ENCODE peak calls at places on chromosomes 3 and 15, in six cellular contexts. W is trophoblast cell, E is IMR-90, I is neuronal stem cell, J is mesenchymal stem cell, U is H1. D is an unnamed sample.

GRCh38 chr3:15319575-15319974 is 12.8 kb downstream of the SH3BP5 start:
- DNase-seq in W (peak; percentile 89), E (peak; percentile 46), I (no peak), J (no peak), U (no peak), D (no peak)

GRCh38 chr15:66024998-66025397 is 155.7 kb downstream of the RAB11A start:
- DNase-seq in W (no peak), E (no peak), I (no peak), J (no peak), U (no peak), D (no peak)

GRCh38 chr15:92845109-92845508 is 55.0 kb upstream of the CHD2 start:
- DNase-seq in W (peak; percentile 35), E (peak; percentile 58), I (no peak), J (peak; percentile 46), U (no peak), D (no peak)

GRCh38 chr15:64895285-64896065 is 16.2 kb upstream of the ANKDD1A start:
- DNase-seq in W (no peak), E (peak; percentile 65), I (no peak), J (peak; percentile 89), U (no peak), D (no peak)

GRCh38 chr3:110711851-110712396 is 359.7 kb upstream of the NECTIN3 start:
- DNase-seq in W (no peak), E (peak; percentile 37), I (no peak), J (peak; percentile 13), U (peak; percentile 51), D (peak; percentile 89)

GRCh38 chr3:154458560-154458959 is 28.6 kb upstream of the GPR149 start:
- DNase-seq in W (no peak), E (no peak), I (no peak), J (no peak), U (no peak), D (no peak)

GRCh38 chr15:78204351-78205309 is 29.7 kb downstream of the ACSBG1 start:
- DNase-seq in W (no peak), E (no peak), I (no peak), J (peak; percentile 43), U (no peak), D (no peak)

GRCh38 chr3:126503701-126504100 is 13.9 kb downstream of the UROC1 start:
- DNase-seq in W (no peak), E (no peak), I (no peak), J (no peak), U (no peak), D (no peak)

GRCh38 chr3:127816783-127817182 is 5.5 kb downstream of the MGLL start:
- DNase-seq in W (peak; percentile 98), E (no peak), I (no peak), J (no peak), U (no peak), D (no peak)

GRCh38 chr3:16999871-17000270 is 115.1 kb downstream of the PLCL2 start:
- DNase-seq in W (no peak), E (no peak), I (no peak), J (no peak), U (no peak), D (peak; percentile 35)

GRCh38 chr3:107384428-107384827 is 7.2 kb downstream of the CCDC54 start:
- DNase-seq in W (peak; percentile 83), E (no peak), I (no peak), J (no peak), U (no peak), D (peak; percentile 42)

GRCh38 chr3:99286266-99286845 is 352.0 kb upstream of the COL8A1 start:
- DNase-seq in W (no peak), E (no peak), I (no peak), J (peak; percentile 3), U (no peak), D (no peak)

GRCh38 chr15:49987198-49987785 is 131.7 kb downstream of the ATP8B4 start:
- DNase-seq in W (peak; percentile 46), E (peak; percentile 20), I (no peak), J (peak; percentile 78), U (no peak), D (no peak)

GRCh38 chr3:9074079-9074478 is 110.8 kb upstream of the RAD18 start:
- DNase-seq in W (peak; percentile 24), E (peak; percentile 23), I (no peak), J (no peak), U (no peak), D (no peak)

GRCh38 chr3:183449391-183449790 is 21.0 kb upstream of the MCF2L2 start:
- DNase-seq in W (no peak), E (peak; percentile 38), I (no peak), J (peak; percentile 62), U (no peak), D (peak; percentile 60)

GRCh38 chr3:48058089-48058488 is 41.9 kb upstream of the MAP4 start:
- DNase-seq in W (peak; percentile 15), E (no peak), I (no peak), J (no peak), U (no peak), D (no peak)

GRCh38 chr15:50425219-50425618 is 1.0 kb downstream of the USP8 start:
- DNase-seq in W (peak; percentile 34), E (no peak), I (no peak), J (peak; percentile 12), U (no peak), D (no peak)

GRCh38 chr3:172673210-172673679 is 37.6 kb downstream of the NCEH1 start:
- DNase-seq in W (peak; percentile 84), E (peak; percentile 80), I (peak; percentile 42), J (peak; percentile 82), U (no peak), D (peak; percentile 89)

GRCh38 chr3:142857056-142857455 is 31.8 kb downstream of the PCOLCE2 start:
- DNase-seq in W (no peak), E (no peak), I (no peak), J (peak; percentile 16), U (no peak), D (peak; percentile 87)

GRCh38 chr3:187833799-187834578 is 88.7 kb upstream of the BCL6 start:
- DNase-seq in W (no peak), E (no peak), I (no peak), J (no peak), U (no peak), D (no peak)

GRCh38 chr3:106030620-106030945 is 161.8 kb upstream of the CBLB start:
- DNase-seq in W (no peak), E (peak; percentile 71), I (no peak), J (no peak), U (no peak), D (no peak)

GRCh38 chr15:38563723-38564519 is 693 bp downstream of the RASGRP1 start:
- DNase-seq in W (peak; percentile 68), E (peak; percentile 35), I (peak; percentile 57), J (peak; percentile 50), U (no peak), D (peak; percentile 12)

GRCh38 chr3:123618768-123619484 is 34.1 kb upstream of the HACD2 start:
- DNase-seq in W (peak; percentile 37), E (peak; percentile 82), I (no peak), J (no peak), U (no peak), D (no peak)

GRCh38 chr15:85002517-85002916 is 20.9 kb downstream of the PDE8A start:
- DNase-seq in W (no peak), E (no peak), I (no peak), J (no peak), U (no peak), D (peak; percentile 35)

GRCh38 chr3:161549251-161549650 is 52.6 kb downstream of the OTOL1 start:
- DNase-seq in W (peak; percentile 4), E (no peak), I (no peak), J (peak; percentile 52), U (no peak), D (peak; percentile 23)

GRCh38 chr15:66216806-66217205 is 36.7 kb downstream of the MEGF11 start:
- DNase-seq in W (no peak), E (no peak), I (no peak), J (no peak), U (no peak), D (no peak)

DNA sequence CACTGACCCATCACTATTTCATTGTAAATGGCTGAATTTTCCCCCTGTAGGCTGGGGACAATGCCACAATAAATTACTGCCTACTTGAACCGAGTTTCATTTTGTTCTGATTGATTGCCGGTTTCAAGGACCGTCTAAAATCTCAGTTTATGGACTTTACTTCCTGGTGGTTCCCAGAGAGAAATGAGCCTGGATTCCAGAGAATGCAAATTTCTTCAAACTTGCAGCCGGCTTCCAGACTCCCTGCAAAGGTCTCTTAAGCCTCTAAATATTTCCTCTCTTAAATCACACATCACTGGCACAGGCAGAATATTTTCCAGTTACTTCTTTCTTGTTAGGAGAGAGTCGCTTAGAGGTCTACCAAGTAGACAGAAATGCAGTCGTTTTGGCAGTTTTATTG is 284.3 kb upstream of the NR2E3 start:
- DNase-seq in W (peak; percentile 20), E (peak; percentile 40), I (no peak), J (peak; percentile 43), U (no peak), D (peak; percentile 54)
- H3K4me3 ChIP-seq in W (no peak overlapping the region), E (no peak overlapping the region), I (no peak overlapping the region), J (peak overlapping the region; percentile 62), U (no peak overlapping the region), D (no peak overlapping the region)

DNA sequence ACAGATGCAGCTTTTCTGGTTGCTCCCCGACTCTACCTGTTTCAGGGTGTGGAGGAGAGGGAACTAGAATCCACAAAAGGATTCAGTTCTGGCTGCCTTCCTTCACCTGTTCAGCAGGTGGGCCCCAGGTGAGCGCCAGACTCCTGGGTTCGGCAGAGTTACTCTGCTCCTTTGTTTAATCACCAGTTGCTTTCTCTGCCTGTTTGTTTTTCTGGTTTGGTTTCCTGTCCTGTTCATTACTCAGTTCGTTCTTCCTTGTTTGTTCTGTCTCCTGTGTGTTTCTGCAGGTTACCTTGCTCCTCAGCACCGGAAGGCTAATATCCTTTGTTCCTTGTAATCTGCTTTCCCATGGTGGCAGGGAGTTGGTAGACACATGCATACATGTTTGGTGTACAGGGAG is 508.5 kb upstream of the ATP11B start:
- DNase-seq in W (no peak), E (no peak), I (no peak), J (no peak), U (peak; percentile 10), D (peak; percentile 6)
- H2BK5ac ChIP-seq in W (no peak overlapping the region), E (no peak overlapping the region), I (no peak overlapping the region), J (no peak overlapping the region), U (peak overlapping the region; percentile 16), D (no peak overlapping the region)

GRCh38 chr15:55494927-55495326 is 13.1 kb downstream of the DNAAF4 start:
- DNase-seq in W (no peak), E (no peak), I (no peak), J (no peak), U (no peak), D (no peak)

GRCh38 chr15:55496716-55497115 is 11.3 kb downstream of the DNAAF4 start:
- DNase-seq in W (no peak), E (no peak), I (no peak), J (no peak), U (no peak), D (no peak)

DNA sequence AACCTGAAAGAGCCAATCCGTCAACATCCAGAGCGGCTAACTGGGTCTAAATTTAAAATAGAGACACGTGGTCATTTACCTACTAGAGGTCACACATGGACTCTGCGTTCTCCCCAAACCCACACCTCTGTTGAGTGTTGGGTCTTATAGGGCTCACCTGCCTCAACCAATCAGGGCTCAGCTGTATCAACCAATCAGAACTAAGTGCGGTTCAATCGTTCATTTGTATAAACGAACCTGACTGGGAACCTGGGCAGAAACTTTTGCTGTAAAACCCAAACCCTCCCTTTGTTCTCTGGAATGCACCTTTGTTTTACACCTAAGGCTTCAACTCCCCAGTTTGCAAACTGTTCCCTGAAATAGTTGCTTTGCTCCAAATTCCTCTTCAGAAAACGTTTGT is 8.9 kb downstream of the DNAAF4 start:
- DNase-seq in W (no peak), E (no peak), I (no peak), J (no peak), U (no peak), D (no peak)
- H3K4me3 ChIP-seq in W (no peak overlapping the region), E (no peak overlapping the region), I (no peak overlapping the region), J (peak overlapping the region; percentile 90), U (no peak overlapping the region), D (no peak overlapping the region)

GRCh38 chr15:68382286-68383007 is 49.5 kb downstream of the ITGA11 start:
- DNase-seq in W (no peak), E (peak; percentile 45), I (no peak), J (peak; percentile 53), U (no peak), D (no peak)
- H2BK5ac ChIP-seq in W (no peak overlapping the region), E (no peak overlapping the region), I (no peak overlapping the region), J (no peak overlapping the region), U (no peak overlapping the region), D (no peak overlapping the region)